ENCODE peak calls at places on chromosomes 11 and 22, in four cellular contexts. N is T-helper 9 cell, V is H9, O is GM10248. I is an unnamed sample.

GRCh38 chr22:44344407-44344806 is 31.7 kb upstream of the SHISAL1 start:
- DNase-seq in N (no peak), V (no peak), O (no peak), I (no peak)

GRCh38 chr11:94793822-94794221 is 25.7 kb downstream of the AMOTL1 start:
- DNase-seq in N (no peak), V (no peak), O (no peak), I (no peak)

GRCh38 chr22:24112188-24112587 is 69.1 kb upstream of the SUSD2 start:
- DNase-seq in N (no peak), V (no peak), O (no peak), I (no peak)

GRCh38 chr11:81377418-81377817 is 1356.2 kb downstream of the FAM181B start:
- DNase-seq in N (no peak), V (peak), O (no peak), I (no peak)

GRCh38 chr11:82858556-82859091 is 41.6 kb downstream of the PRCP start:
- DNase-seq in N (no peak), V (no peak), O (no peak), I (no peak)

GRCh38 chr22:22952531-22953295 is 65.1 kb downstream of the IGLL5 start:
- DNase-seq in N (no peak), V (no peak), O (no peak), I (no peak)

GRCh38 chr11:21514298-21514697 is 678.6 kb upstream of the ANO5 start:
- DNase-seq in N (no peak), V (peak), O (no peak), I (no peak)

GRCh38 chr11:29389793-29390192 is 627.0 kb downstream of the KCNA4 start:
- DNase-seq in N (no peak), V (no peak), O (no peak), I (no peak)

GRCh38 chr22:30044369-30044768 is 35.9 kb upstream of the HORMAD2 start:
- DNase-seq in N (no peak), V (no peak), O (no peak), I (no peak)

GRCh38 chr22:11627798-11628650 is 3900.0 kb upstream of the OR11H1 start:
- DNase-seq in N (no peak), V (no peak), O (no peak), I (no peak)

GRCh38 chr11:65555693-65556231 is 2.4 kb downstream of the LTBP3 start:
- DNase-seq in N (no peak), V (no peak), O (no peak), I (no peak)

GRCh38 chr11:128471138-128471661 is 116.2 kb downstream of the ETS1 start:
- DNase-seq in N (no peak), V (no peak), O (peak), I (no peak)

GRCh38 chr11:3008746-3009336 is 16.7 kb upstream of the NAP1L4 start:
- DNase-seq in N (no peak), V (no peak), O (no peak), I (no peak)

GRCh38 chr22:49052023-49052538 is 775.6 kb downstream of the BRD1 start:
- DNase-seq in N (peak), V (peak), O (peak), I (peak)

GRCh38 chr11:12687740-12688139 is 13.5 kb downstream of the TEAD1 start:
- DNase-seq in N (no peak), V (peak), O (no peak), I (no peak)

GRCh38 chr22:23773247-23774113 is 831 bp downstream of the MMP11 start:
- DNase-seq in N (no peak), V (no peak), O (no peak), I (no peak)

GRCh38 chr22:29369460-29369859 is 18.9 kb downstream of the AP1B1 start:
- DNase-seq in N (no peak), V (peak), O (no peak), I (no peak)

GRCh38 chr22:45218974-45219373 is 21.7 kb downstream of the KIAA0930 start:
- DNase-seq in N (no peak), V (no peak), O (peak), I (no peak)

GRCh38 chr11:62132188-62132587 is 8.4 kb downstream of the INCENP start:
- DNase-seq in N (no peak), V (no peak), O (no peak), I (no peak)

GRCh38 chr22:42773161-42773560 is 52.5 kb upstream of the A4GALT start:
- DNase-seq in N (no peak), V (no peak), O (no peak), I (no peak)

GRCh38 chr11:68040121-68040956 is 1.5 kb downstream of the TCIRG1 start:
- DNase-seq in N (peak), V (peak), O (peak), I (peak)

GRCh38 chr22:23403152-23403719 is 176.9 kb downstream of the IGLL1 start:
- DNase-seq in N (no peak), V (no peak), O (no peak), I (no peak)

GRCh38 chr11:19506803-19507466 is 205.7 kb upstream of the NAV2 start:
- DNase-seq in N (no peak), V (no peak), O (no peak), I (no peak)

GRCh38 chr22:41576877-41577276 is 12.8 kb downstream of the PMM1 start:
- DNase-seq in N (peak), V (peak), O (peak), I (no peak)

GRCh38 chr11:15968461-15969130 is 387.8 kb downstream of the SOX6 start:
- DNase-seq in N (no peak), V (no peak), O (no peak), I (no peak)

GRCh38 chr11:65558785-65559509 is 788 bp upstream of the LTBP3 start:
- DNase-seq in N (no peak), V (no peak), O (no peak), I (no peak)

GRCh38 chr11:2777871-2778629 is 78.3 kb upstream of the KCNQ1OT1 start:
- DNase-seq in N (no peak), V (peak), O (no peak), I (no peak)

GRCh38 chr11:1778141-1778911 is 14.6 kb upstream of the CTSD start:
- DNase-seq in N (no peak), V (no peak), O (no peak), I (no peak)

GRCh38 chr11:77322506-77322905 is 21.0 kb upstream of the GDPD4 start:
- DNase-seq in N (no peak), V (no peak), O (no peak), I (no peak)

GRCh38 chr11:10623797-10624761 is 55.6 kb upstream of the LYVE1 start:
- DNase-seq in N (no peak), V (peak), O (peak), I (no peak)

GRCh38 chr11:96540875-96541274 is 151.1 kb downstream of the JRKL start:
- DNase-seq in N (no peak), V (no peak), O (no peak), I (no peak)

GRCh38 chr11:123194308-123195181 is 503 bp downstream of the CLMP start:
- DNase-seq in N (no peak), V (peak), O (no peak), I (no peak)

GRCh38 chr11:78228467-78228866 is 39.7 kb downstream of the USP35 start:
- DNase-seq in N (no peak), V (peak), O (peak), I (no peak)

GRCh38 chr11:111691731-111692130 is 74.5 kb downstream of the PPP2R1B start:
- DNase-seq in N (no peak), V (no peak), O (no peak), I (no peak)

GRCh38 chr11:103851166-103851651 is 185.2 kb upstream of the DDI1 start:
- DNase-seq in N (no peak), V (no peak), O (no peak), I (no peak)

GRCh38 chr22:25494774-25495173 is 69.7 kb upstream of the GRK3 start:
- DNase-seq in N (no peak), V (no peak), O (peak), I (no peak)

GRCh38 chr11:122882809-122883681 is 486 bp downstream of the JHY start:
- DNase-seq in N (peak), V (peak), O (peak), I (peak)

GRCh38 chr11:68828155-68828931 is 13.4 kb downstream of the CPT1A start:
- DNase-seq in N (no peak), V (no peak), O (no peak), I (no peak)

GRCh38 chr11:3840289-3840869 is 380 bp downstream of the RHOG start:
- DNase-seq in N (no peak), V (no peak), O (no peak), I (no peak)

I was measured in activated T-helper 1 cell treated with Interleukin-2 at 50 U/mL for 16 hours.